ENCODE peak calls at places on chromosomes 13 and 19, in five cellular contexts. U is HAP-1; V is naive thymus-derived CD8-positive, alpha-beta T cell; F is activated naive CD4-positive, alpha-beta T cell treated with anti-CD3 and anti-CD28 coated beads, Interleukin-2, amount 50 U/mL, for 16 hours; O is kidney glomerular epithelial cell. X is an unnamed sample.

GRCh38 chr19:58229255-58229639 is 533 bp downstream of the ZNF544 start:
- DNase-seq in U (no peak), V (peak; percentile 13), F (peak; percentile 25), O (no peak), X (no peak)

GRCh38 chr13:64529874-64530485 is 2700.2 kb downstream of the PCDH9 start:
- DNase-seq in U (peak; percentile 47), V (peak; percentile 25), F (no peak), O (peak; percentile 2), X (no peak)

GRCh38 chr19:18478545-18479311 is 40.8 kb upstream of the ISYNA1 start:
- DNase-seq in U (no peak), V (no peak), F (peak; percentile 32), O (peak; percentile 60), X (peak; percentile 79)

GRCh38 chr13:35014606-35015005 is 72.5 kb downstream of the NBEA start:
- DNase-seq in U (no peak), V (no peak), F (no peak), O (no peak), X (no peak)

GRCh38 chr19:29040291-29040690 is 172.7 kb downstream of the UQCRFS1 start:
- DNase-seq in U (no peak), V (no peak), F (no peak), O (no peak), X (no peak)

GRCh38 chr19:5588906-5589676 is 21.3 kb upstream of the TINCR start:
- DNase-seq in U (no peak), V (no peak), F (no peak), O (no peak), X (no peak)

GRCh38 chr19:31285744-31286143 is 63.5 kb downstream of the TSHZ3 start:
- DNase-seq in U (no peak), V (no peak), F (no peak), O (peak; percentile 14), X (no peak)

GRCh38 chr13:21060063-21060826 is 1.1 kb downstream of the LATS2 start:
- DNase-seq in U (peak; percentile 44), V (no peak), F (no peak), O (peak; percentile 32), X (no peak)

GRCh38 chr13:113547248-113547971 is 37.1 kb upstream of the TFDP1 start:
- DNase-seq in U (peak; percentile 5), V (no peak), F (peak; percentile 3), O (no peak), X (no peak)

GRCh38 chr19:51124216-51124615 is 490 bp upstream of the SIGLEC9 start:
- DNase-seq in U (no peak), V (no peak), F (no peak), O (no peak), X (no peak)

GRCh38 chr19:49468746-49469447 is 5.1 kb upstream of the FLT3LG start:
- DNase-seq in U (peak; percentile 94), V (peak; percentile 97), F (peak; percentile 51), O (no peak), X (no peak)

GRCh38 chr13:40153516-40153915 is 498.1 kb downstream of the COG6 start:
- DNase-seq in U (no peak), V (peak; percentile 63), F (no peak), O (no peak), X (no peak)

GRCh38 chr19:55273978-55274707 is 5.8 kb downstream of the HSPBP1 start:
- DNase-seq in U (no peak), V (no peak), F (no peak), O (no peak), X (no peak)

GRCh38 chr13:24148414-24149305 is 11.9 kb upstream of the SPATA13 start:
- DNase-seq in U (no peak), V (no peak), F (no peak), O (peak; percentile 94), X (peak; percentile 85)

GRCh38 chr19:4580961-4581380 is 21.5 kb upstream of the SEMA6B start:
- DNase-seq in U (no peak), V (no peak), F (no peak), O (no peak), X (no peak)

GRCh38 chr13:39410089-39410901 is 192.7 kb downstream of the LHFPL6 start:
- DNase-seq in U (peak; percentile 50), V (no peak), F (no peak), O (no peak), X (peak; percentile 55)

GRCh38 chr13:79018166-79018565 is 359.2 kb upstream of the OBI1 start:
- DNase-seq in U (no peak), V (no peak), F (no peak), O (no peak), X (no peak)

GRCh38 chr13:61156753-61157152 is 258.9 kb downstream of the PCDH20 start:
- DNase-seq in U (no peak), V (no peak), F (no peak), O (no peak), X (no peak)

GRCh38 chr19:50461066-50461875 is 15.0 kb upstream of the EMC10 start:
- DNase-seq in U (peak; percentile 81), V (peak; percentile 50), F (peak; percentile 53), O (peak; percentile 69), X (peak; percentile 20)

GRCh38 chr13:111319998-111320911 is at the start of gene TEX29:
- DNase-seq in U (no peak), V (no peak), F (no peak), O (no peak), X (no peak)

GRCh38 chr19:7292950-7293794 is 1.0 kb downstream of the INSR start:
- DNase-seq in U (peak; percentile 27), V (peak; percentile 4), F (peak; percentile 11), O (no peak), X (no peak)

GRCh38 chr13:32059511-32059984 is 28.0 kb downstream of the FRY start:
- DNase-seq in U (no peak), V (no peak), F (no peak), O (no peak), X (no peak)

GRCh38 chr13:44698076-44698475 is 121.9 kb upstream of the TSC22D1 start:
- DNase-seq in U (peak; percentile 14), V (no peak), F (no peak), O (no peak), X (no peak)

GRCh38 chr13:75302031-75302430 is 179.9 kb downstream of the TBC1D4 start:
- DNase-seq in U (no peak), V (no peak), F (no peak), O (no peak), X (no peak)

GRCh38 chr19:7926727-7927604 is 1.0 kb upstream of the CTXN1 start:
- DNase-seq in U (peak; percentile 34), V (no peak), F (no peak), O (no peak), X (no peak)

GRCh38 chr13:113050856-113051431 is 54.6 kb upstream of the F7 start:
- DNase-seq in U (no peak), V (no peak), F (no peak), O (no peak), X (no peak)

GRCh38 chr13:27289016-27289665 is 18.5 kb downstream of the RASL11A start:
- DNase-seq in U (no peak), V (no peak), F (no peak), O (peak; percentile 62), X (no peak)

GRCh38 chr13:43799191-43799590 is 12.4 kb upstream of the ENOX1 start:
- DNase-seq in U (no peak), V (no peak), F (no peak), O (no peak), X (no peak)

GRCh38 chr13:95019886-95020285 is 281.4 kb downstream of the ABCC4 start:
- DNase-seq in U (no peak), V (no peak), F (no peak), O (no peak), X (no peak)

GRCh38 chr13:30681489-30682242 is 53.7 kb upstream of the ALOX5AP start:
- DNase-seq in U (no peak), V (no peak), F (no peak), O (no peak), X (peak; percentile 68)

GRCh38 chr19:18437481-18438330 is at the start of gene ISYNA1:
- DNase-seq in U (peak; percentile 75), V (peak; percentile 47), F (peak; percentile 58), O (peak; percentile 30), X (no peak)

X was measured in AG09309.